ENCODE peak calls at places on chromosomes 7 and 10, in five cellular contexts. Y is AG09309, G is upper lobe of right lung, J is thoracic aorta, C is GM06990. V is an unnamed sample.
A peak's percentile ranks its signal among the peaks of the same experiment; 100 is the strongest.

GRCh38 chr10:77505431-77506334 is 131.9 kb downstream of the KCNMA1 start:
- DNase-seq in Y (peak; percentile 88), J (no peak), G (no peak), C (no peak), V (no peak)

GRCh38 chr7:41940760-41941343 is 238.0 kb upstream of the INHBA start:
- DNase-seq in C (no peak), Y (no peak), J (no peak), G (peak; percentile 72), V (no peak)

GRCh38 chr10:112981553-112981952 is 31.5 kb downstream of the TCF7L2 start:
- DNase-seq in J (no peak), C (peak; percentile 76), Y (peak; percentile 41), G (no peak), V (no peak)

GRCh38 chr7:38673795-38674194 is 42.6 kb upstream of the AMPH start:
- DNase-seq in J (no peak), G (no peak), Y (peak; percentile 70), C (no peak), V (no peak)

GRCh38 chr7:43779032-43779812 is 20.7 kb downstream of the BLVRA start:
- DNase-seq in C (no peak), Y (no peak), G (no peak), J (no peak), V (no peak)

GRCh38 chr7:65509368-65510186 is 135.9 kb downstream of the ZNF92 start:
- DNase-seq in C (peak; percentile 9), J (no peak), G (peak; percentile 62), Y (no peak), V (no peak)

GRCh38 chr7:79245623-79246249 is 207.7 kb downstream of the MAGI2 start:
- DNase-seq in C (no peak), G (no peak), J (no peak), Y (no peak), V (no peak)

GRCh38 chr7:102061981-102062390 is 224.7 kb upstream of the SH2B2 start:
- DNase-seq in G (peak; percentile 73), C (peak; percentile 76), J (no peak), Y (no peak), V (no peak)

GRCh38 chr7:44145969-44146897 is 5.1 kb upstream of the MYL7 start:
- DNase-seq in C (peak; percentile 44), G (peak; percentile 88), Y (no peak), J (peak; percentile 48), V (peak; percentile 22)

GRCh38 chr10:118594392-118595063 is 920 bp downstream of the PRLHR start:
- DNase-seq in Y (no peak), C (no peak), J (no peak), G (no peak), V (no peak)

GRCh38 chr7:155228459-155228845 is 69.2 kb upstream of the INSIG1 start:
- DNase-seq in Y (no peak), J (no peak), C (no peak), G (no peak), V (no peak)

GRCh38 chr7:105154084-105154483 is 140.1 kb downstream of the KMT2E start:
- DNase-seq in G (no peak), J (no peak), C (no peak), Y (no peak), V (no peak)

GRCh38 chr10:5070648-5071410 is 23.4 kb upstream of the AKR1C3 start:
- DNase-seq in J (no peak), C (no peak), G (no peak), Y (no peak), V (no peak)

GRCh38 chr7:34848670-34849069 is 188.6 kb downstream of the DPY19L1 start:
- DNase-seq in G (no peak), C (no peak), J (no peak), Y (no peak), V (no peak)

GRCh38 chr7:34844936-34845665 is 187.1 kb downstream of the NPSR1 start:
- DNase-seq in G (no peak), J (no peak), C (no peak), Y (no peak), V (no peak)

GRCh38 chr7:34844401-34844800 is 186.4 kb downstream of the NPSR1 start:
- DNase-seq in C (no peak), G (no peak), Y (no peak), J (no peak), V (no peak)

GRCh38 chr7:34846976-34847375 is 189.0 kb downstream of the NPSR1 start:
- DNase-seq in J (no peak), G (no peak), Y (no peak), C (no peak), V (no peak)

GRCh38 chr7:34845666-34846361 is 187.8 kb downstream of the NPSR1 start:
- DNase-seq in J (no peak), Y (no peak), C (no peak), G (no peak), V (no peak)
- TF ChIP-seq CTCF in J (no peak), Y (no peak), C (no peak), G (no peak), V (no peak)

DNA sequence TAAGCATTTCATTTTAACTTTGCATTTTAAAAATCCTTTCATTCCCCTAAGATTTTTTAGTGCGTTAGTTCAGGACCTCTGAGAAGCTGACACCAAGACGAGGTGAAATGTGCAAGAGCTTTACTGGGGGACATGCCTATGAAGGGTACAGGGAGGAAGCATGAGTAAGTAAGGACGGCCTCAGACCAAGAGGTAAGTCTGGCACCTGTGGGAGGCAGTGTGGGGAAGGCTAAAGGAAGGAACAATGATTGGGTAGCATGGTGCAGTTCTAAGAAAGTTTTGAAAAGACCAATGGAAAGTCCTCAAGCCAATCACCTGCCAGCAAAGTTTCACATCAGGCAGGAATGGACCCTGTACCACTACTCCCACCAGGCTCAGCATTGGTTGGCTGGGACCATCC is 369.2 kb downstream of the GFRA1 start:
- DNase-seq in J (no peak), G (no peak), C (no peak), Y (no peak), V (no peak)
- TF ChIP-seq CTCF in J (no peak), G (no peak), C (no peak), Y (no peak), V (no peak)

GRCh38 chr7:18166002-18166401 is 138.4 kb upstream of the PRPS1L1 start:
- DNase-seq in G (no peak), Y (no peak), C (no peak), J (no peak), V (no peak)

GRCh38 chr7:18162653-18163052 is 135.0 kb upstream of the PRPS1L1 start:
- DNase-seq in G (no peak), Y (no peak), C (no peak), J (no peak), V (no peak)

GRCh38 chr7:18167815-18168214 is 140.2 kb upstream of the PRPS1L1 start:
- DNase-seq in C (no peak), G (no peak), Y (no peak), J (no peak), V (no peak)

GRCh38 chr7:18163091-18163490 is 135.4 kb upstream of the PRPS1L1 start:
- DNase-seq in Y (no peak), C (no peak), G (no peak), J (no peak), V (no peak)

GRCh38 chr7:18165176-18165575 is 137.5 kb upstream of the PRPS1L1 start:
- DNase-seq in C (no peak), J (no peak), G (no peak), Y (no peak), V (no peak)
- TF ChIP-seq CTCF in C (no peak), J (no peak), G (no peak), Y (no peak), V (no peak)

DNA sequence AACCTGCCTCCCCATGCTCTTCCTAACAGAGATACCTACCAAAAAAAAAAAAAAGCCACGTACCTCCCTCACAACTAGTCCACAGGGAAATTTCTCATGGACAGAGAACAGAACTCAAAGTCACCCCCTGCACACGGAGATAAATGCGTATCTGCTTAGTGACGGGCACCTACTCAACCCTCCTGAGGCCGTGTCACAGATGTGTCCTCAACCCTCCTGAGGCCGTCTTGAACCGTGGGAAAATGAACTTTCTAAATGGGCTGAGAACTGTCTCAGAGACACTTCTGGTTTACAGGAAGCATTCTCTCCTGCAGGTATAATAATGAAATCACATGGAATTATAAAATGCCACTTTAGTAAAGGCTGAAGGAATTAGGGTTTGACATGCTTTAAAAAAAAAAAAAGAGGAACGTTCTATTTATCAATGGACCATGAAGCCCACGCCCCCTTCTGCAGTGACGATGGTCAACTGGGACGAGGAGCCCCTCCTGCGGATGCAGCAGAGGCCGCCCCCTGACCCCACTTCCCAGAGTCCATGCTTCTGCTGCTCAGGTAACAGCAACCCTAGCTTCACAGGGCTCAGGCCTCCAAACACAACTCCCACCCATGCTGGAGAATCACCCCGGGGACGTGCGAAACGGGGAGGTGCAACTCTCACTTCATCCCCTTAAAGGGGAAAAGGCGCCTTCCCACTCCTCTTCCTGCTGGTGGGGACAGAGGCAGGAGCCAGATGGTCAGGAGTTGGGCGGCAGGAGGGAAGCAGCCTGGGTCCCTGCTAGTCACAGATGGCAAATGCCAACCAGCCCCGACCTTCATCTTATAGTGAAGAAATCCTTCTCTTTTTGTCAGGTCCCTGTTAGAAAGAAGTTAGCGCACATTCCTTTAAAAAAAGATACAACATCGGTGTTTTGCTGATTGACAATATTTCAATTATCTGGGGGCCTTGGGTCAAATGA is 155.6 kb downstream of the DIP2C start:
- DNase-seq in C (no peak), J (no peak), G (peak; percentile 36), Y (no peak), V (no peak)
- TF ChIP-seq CTCF in C (no peak), J (no peak), G (no peak), Y (no peak), V (no peak)

GRCh38 chr10:45080321-45080720 is 79.6 kb downstream of the ZNF22 start:
- DNase-seq in J (no peak), C (no peak), Y (no peak), G (no peak), V (no peak)
- TF ChIP-seq CTCF in J (peak; percentile 34), C (no peak), Y (no peak), G (no peak), V (no peak)

DNA sequence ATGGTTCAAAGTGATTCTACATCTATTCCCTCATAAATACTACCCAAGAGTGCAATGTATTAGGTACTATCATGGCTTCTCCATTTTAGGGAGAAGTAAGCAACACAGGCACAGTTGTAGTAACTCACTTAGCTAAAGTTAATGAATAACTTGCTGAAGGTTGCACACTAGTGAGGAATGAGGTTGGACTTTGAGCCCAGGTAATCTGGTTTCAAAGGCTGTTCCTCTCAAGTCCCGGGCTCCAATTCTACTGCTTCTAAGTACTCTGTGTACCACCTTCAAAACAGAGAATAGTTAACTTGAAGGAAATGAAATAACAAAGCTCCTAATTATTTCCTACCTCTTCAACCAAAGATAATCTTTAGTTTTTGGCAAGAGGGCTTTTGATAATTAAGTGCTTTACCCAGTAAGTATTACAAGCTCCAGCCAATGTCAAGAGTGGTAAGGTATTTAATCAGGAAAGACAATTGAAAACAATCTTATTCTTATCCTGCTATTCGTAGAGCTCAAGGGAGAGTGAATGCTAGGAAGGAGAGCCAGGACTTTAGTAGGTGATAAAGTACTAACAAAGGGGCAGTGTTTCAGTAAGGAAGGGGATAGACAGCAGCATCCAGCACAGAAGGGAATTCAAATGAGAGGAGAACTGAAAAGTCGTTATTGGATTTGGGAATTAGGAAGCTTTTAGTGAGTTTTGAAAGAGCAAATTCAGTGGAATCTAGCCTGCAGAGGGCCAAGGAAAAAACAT is 158.2 kb upstream of the PTPRZ1 start:
- DNase-seq in Y (no peak), C (no peak), G (no peak), J (no peak), V (no peak)
- TF ChIP-seq CTCF in Y (no peak), C (no peak), G (no peak), J (no peak), V (no peak)

GRCh38 chr7:133846203-133846945 is 280.8 kb upstream of the LRGUK start:
- DNase-seq in J (no peak), C (no peak), Y (no peak), G (no peak), V (no peak)
- TF ChIP-seq CTCF in J (no peak), C (no peak), Y (no peak), G (no peak), V (no peak)

V was measured in omental fat pad.